ENCODE peak calls at places on chromosomes 13 and 19, in nine cellular contexts. One of them, this sample, is unnamed.

GRCh38 chr13:40236566-40237168 is 429.8 kb downstream of the FOXO1 start:
- DNase-seq in CD8-positive, alpha-beta memory T cell: no peak
- DNase-seq in stimulated activated CD8-positive, alpha-beta memory T cell treated with anti-CD3 and anti-CD28 coated beads, Interleukin-7, amount 100 ng/mL, for 1 hour: no peak
- DNase-seq in NCI-H460: no peak
- DNase-seq in NCI-H1048: no peak
- DNase-seq in left ventricle myocardium superior: peak; percentile 45
- DNase-seq in GM12865: no peak
- DNase-seq in pancreas: no peak
- DNase-seq in HS-5: no peak
- DNase-seq in this sample: no peak

GRCh38 chr13:113602291-113602970 is 17.9 kb downstream of the TFDP1 start:
- DNase-seq in CD8-positive, alpha-beta memory T cell: no peak
- DNase-seq in stimulated activated CD8-positive, alpha-beta memory T cell treated with anti-CD3 and anti-CD28 coated beads, Interleukin-7, amount 100 ng/mL, for 1 hour: no peak
- DNase-seq in NCI-H460: no peak
- DNase-seq in NCI-H1048: no peak
- DNase-seq in left ventricle myocardium superior: no peak
- DNase-seq in GM12865: no peak
- DNase-seq in pancreas: no peak
- DNase-seq in HS-5: no peak
- DNase-seq in this sample: no peak

GRCh38 chr19:1206733-1207301 is 1.2 kb downstream of the STK11 start:
- DNase-seq in CD8-positive, alpha-beta memory T cell: no peak
- DNase-seq in stimulated activated CD8-positive, alpha-beta memory T cell treated with anti-CD3 and anti-CD28 coated beads, Interleukin-7, amount 100 ng/mL, for 1 hour: no peak
- DNase-seq in NCI-H460: no peak
- DNase-seq in NCI-H1048: no peak
- DNase-seq in left ventricle myocardium superior: no peak
- DNase-seq in GM12865: peak; percentile 53
- DNase-seq in pancreas: no peak
- DNase-seq in HS-5: no peak
- DNase-seq in this sample: no peak

GRCh38 chr19:12891553-12892021 is 627 bp downstream of the GCDH start:
- DNase-seq in CD8-positive, alpha-beta memory T cell: no peak
- DNase-seq in stimulated activated CD8-positive, alpha-beta memory T cell treated with anti-CD3 and anti-CD28 coated beads, Interleukin-7, amount 100 ng/mL, for 1 hour: no peak
- DNase-seq in NCI-H460: no peak
- DNase-seq in NCI-H1048: no peak
- DNase-seq in left ventricle myocardium superior: no peak
- DNase-seq in GM12865: peak; percentile 29
- DNase-seq in pancreas: no peak
- DNase-seq in HS-5: no peak
- DNase-seq in this sample: no peak

GRCh38 chr19:10517760-10518443 is 655 bp upstream of the S1PR5 start:
- DNase-seq in CD8-positive, alpha-beta memory T cell: peak; percentile 69
- DNase-seq in stimulated activated CD8-positive, alpha-beta memory T cell treated with anti-CD3 and anti-CD28 coated beads, Interleukin-7, amount 100 ng/mL, for 1 hour: no peak
- DNase-seq in NCI-H460: no peak
- DNase-seq in NCI-H1048: no peak
- DNase-seq in left ventricle myocardium superior: no peak
- DNase-seq in GM12865: no peak
- DNase-seq in pancreas: no peak
- DNase-seq in HS-5: no peak
- DNase-seq in this sample: no peak

GRCh38 chr19:44758596-44758995 is 10.1 kb downstream of the BCL3 start:
- DNase-seq in CD8-positive, alpha-beta memory T cell: no peak
- DNase-seq in stimulated activated CD8-positive, alpha-beta memory T cell treated with anti-CD3 and anti-CD28 coated beads, Interleukin-7, amount 100 ng/mL, for 1 hour: no peak
- DNase-seq in NCI-H460: no peak
- DNase-seq in NCI-H1048: no peak
- DNase-seq in left ventricle myocardium superior: peak; percentile 44
- DNase-seq in GM12865: no peak
- DNase-seq in pancreas: no peak
- DNase-seq in HS-5: no peak
- DNase-seq in this sample: no peak

GRCh38 chr13:33169273-33169980 is 116.1 kb downstream of the STARD13 start:
- DNase-seq in CD8-positive, alpha-beta memory T cell: no peak
- DNase-seq in stimulated activated CD8-positive, alpha-beta memory T cell treated with anti-CD3 and anti-CD28 coated beads, Interleukin-7, amount 100 ng/mL, for 1 hour: no peak
- DNase-seq in NCI-H460: no peak
- DNase-seq in NCI-H1048: no peak
- DNase-seq in left ventricle myocardium superior: no peak
- DNase-seq in GM12865: no peak
- DNase-seq in pancreas: no peak
- DNase-seq in HS-5: peak; percentile 48
- DNase-seq in this sample: peak; percentile 74

GRCh38 chr13:113550453-113550852 is 34.1 kb upstream of the TFDP1 start:
- DNase-seq in CD8-positive, alpha-beta memory T cell: peak; percentile 14
- DNase-seq in stimulated activated CD8-positive, alpha-beta memory T cell treated with anti-CD3 and anti-CD28 coated beads, Interleukin-7, amount 100 ng/mL, for 1 hour: no peak
- DNase-seq in NCI-H460: no peak
- DNase-seq in NCI-H1048: no peak
- DNase-seq in left ventricle myocardium superior: no peak
- DNase-seq in GM12865: no peak
- DNase-seq in pancreas: no peak
- DNase-seq in HS-5: no peak
- DNase-seq in this sample: no peak

GRCh38 chr19:47663435-47663910 is 49.7 kb upstream of the EHD2 start:
- DNase-seq in CD8-positive, alpha-beta memory T cell: no peak
- DNase-seq in stimulated activated CD8-positive, alpha-beta memory T cell treated with anti-CD3 and anti-CD28 coated beads, Interleukin-7, amount 100 ng/mL, for 1 hour: no peak
- DNase-seq in NCI-H460: no peak
- DNase-seq in NCI-H1048: no peak
- DNase-seq in left ventricle myocardium superior: no peak
- DNase-seq in GM12865: no peak
- DNase-seq in pancreas: no peak
- DNase-seq in HS-5: peak; percentile 75
- DNase-seq in this sample: peak; percentile 94

GRCh38 chr13:100298116-100298681 is 209.3 kb downstream of the PCCA start:
- DNase-seq in CD8-positive, alpha-beta memory T cell: no peak
- DNase-seq in stimulated activated CD8-positive, alpha-beta memory T cell treated with anti-CD3 and anti-CD28 coated beads, Interleukin-7, amount 100 ng/mL, for 1 hour: no peak
- DNase-seq in NCI-H460: no peak
- DNase-seq in NCI-H1048: no peak
- DNase-seq in left ventricle myocardium superior: no peak
- DNase-seq in GM12865: no peak
- DNase-seq in pancreas: no peak
- DNase-seq in HS-5: no peak
- DNase-seq in this sample: no peak

GRCh38 chr19:15248648-15249559 is 16.7 kb upstream of the EPHX3 start:
- DNase-seq in CD8-positive, alpha-beta memory T cell: no peak
- DNase-seq in stimulated activated CD8-positive, alpha-beta memory T cell treated with anti-CD3 and anti-CD28 coated beads, Interleukin-7, amount 100 ng/mL, for 1 hour: no peak
- DNase-seq in NCI-H460: peak; percentile 74
- DNase-seq in NCI-H1048: no peak
- DNase-seq in left ventricle myocardium superior: peak; percentile 93
- DNase-seq in GM12865: no peak
- DNase-seq in pancreas: peak; percentile 49
- DNase-seq in HS-5: peak; percentile 74
- DNase-seq in this sample: peak; percentile 75

GRCh38 chr13:79741006-79741405 is 260.1 kb downstream of the NDFIP2 start:
- DNase-seq in CD8-positive, alpha-beta memory T cell: no peak
- DNase-seq in stimulated activated CD8-positive, alpha-beta memory T cell treated with anti-CD3 and anti-CD28 coated beads, Interleukin-7, amount 100 ng/mL, for 1 hour: no peak
- DNase-seq in NCI-H460: no peak
- DNase-seq in NCI-H1048: no peak
- DNase-seq in left ventricle myocardium superior: no peak
- DNase-seq in GM12865: no peak
- DNase-seq in pancreas: no peak
- DNase-seq in HS-5: no peak
- DNase-seq in this sample: no peak

This sample was measured in AG04449.